ENCODE peak calls at places on chromosome 1, in seven cellular contexts. I is fibroblast of the aortic adventitia; H is Panc1; X is CD8-positive, alpha-beta T cell; Q is LNCaP clone FGC; Y is stimulated activated CD4-positive, alpha-beta T cell treated with anti-CD3 and anti-CD28 coated beads, Interleukin-15, amount 100 ng/mL, for 24 hours; P is cardiac fibroblast. S is an unnamed sample.

GRCh38 chr1:207811319-207811718 is 59.5 kb downstream of the CD46 start:
- DNase-seq in P (no peak), I (no peak), X (no peak), Y (no peak), Q (no peak), H (no peak), S (no peak)

GRCh38 chr1:117122297-117123025 is 912 bp upstream of the TRIM45 start:
- DNase-seq in H (no peak), I (no peak), X (no peak), P (no peak), Y (no peak), Q (no peak), S (no peak)

GRCh38 chr1:30698401-30698981 is 24.9 kb downstream of the MATN1 start:
- DNase-seq in P (no peak), X (no peak), Q (no peak), I (peak), H (no peak), Y (no peak), S (no peak)

GRCh38 chr1:3187415-3188149 is 118.6 kb downstream of the PRDM16 start:
- DNase-seq in H (no peak), Q (no peak), P (no peak), Y (no peak), X (no peak), I (no peak), S (no peak)

GRCh38 chr1:52142220-52143153 is 598 bp downstream of the ZFYVE9 start:
- DNase-seq in P (peak), I (peak), Y (peak), H (no peak), Q (no peak), X (peak), S (peak)

GRCh38 chr1:224732367-224733006 is 116.4 kb downstream of the CNIH3 start:
- DNase-seq in X (no peak), Q (no peak), I (no peak), H (no peak), Y (no peak), P (no peak), S (no peak)

GRCh38 chr1:77313491-77313890 is 31.7 kb downstream of the AK5 start:
- DNase-seq in Q (no peak), P (peak), Y (peak), H (no peak), I (peak), X (no peak), S (no peak)

GRCh38 chr1:245182028-245182427 is 27.2 kb downstream of the KIF26B start:
- DNase-seq in Q (no peak), Y (no peak), P (no peak), I (no peak), H (no peak), X (no peak), S (no peak)

GRCh38 chr1:113929750-113930498 is 800 bp downstream of the HIPK1 start:
- DNase-seq in P (peak), I (no peak), Q (no peak), H (no peak), X (peak), Y (peak), S (no peak)